ENCODE peak calls at places on chromosomes 1 and 21, in ten cellular contexts. J is tibial artery, I is cardiac fibroblast, Q is AG04450, O is right lobe of liver, W is tibial nerve, T is spleen, B is psoas muscle, X is cardiac muscle cell, S is NB4. Y is an unnamed sample.

GRCh38 chr21:42208801-42209490 is 10.0 kb upstream of the ABCG1 start:
- DNase-seq in W (no peak), I (no peak), O (no peak), S (no peak), B (no peak), J (no peak), X (no peak), Q (no peak), T (no peak), Y (no peak)

GRCh38 chr1:111481387-111482221 is 7.8 kb downstream of the C1orf162 start:
- DNase-seq in Q (peak; percentile 29), W (peak; percentile 79), S (peak; percentile 84), I (peak; percentile 83), X (peak; percentile 82), J (peak; percentile 80), B (peak; percentile 86), T (peak; percentile 93), O (peak; percentile 79), Y (peak; percentile 31)

GRCh38 chr1:246488674-246489073 is 18.4 kb downstream of the SMYD3 start:
- DNase-seq in J (no peak), W (no peak), X (no peak), Q (no peak), T (no peak), B (no peak), O (no peak), I (no peak), S (no peak), Y (no peak)

GRCh38 chr1:110152133-110152785 is 2.0 kb downstream of the SLC6A17 start:
- DNase-seq in Q (no peak), X (no peak), B (no peak), J (no peak), O (no peak), S (no peak), T (peak; percentile 56), I (peak; percentile 42), W (no peak), Y (no peak)

GRCh38 chr1:161162806-161163205 is 3.4 kb upstream of the PPOX start:
- DNase-seq in Q (no peak), T (peak; percentile 69), W (no peak), O (no peak), J (no peak), I (no peak), S (no peak), B (no peak), X (no peak), Y (no peak)

GRCh38 chr1:4593106-4593505 is 61.3 kb upstream of the AJAP1 start:
- DNase-seq in S (no peak), Q (no peak), X (no peak), O (no peak), T (no peak), W (no peak), B (no peak), I (no peak), J (no peak), Y (no peak)

GRCh38 chr1:40313329-40313957 is 3.6 kb downstream of the COL9A2 start:
- DNase-seq in J (no peak), S (peak; percentile 88), I (peak; percentile 51), X (peak; percentile 23), Q (no peak), O (no peak), T (peak; percentile 81), W (no peak), B (no peak), Y (no peak)

GRCh38 chr1:21022279-21023040 is 154.2 kb downstream of the EIF4G3 start:
- DNase-seq in Q (peak; percentile 94), O (no peak), W (peak; percentile 54), B (no peak), X (peak; percentile 97), J (peak; percentile 62), S (peak; percentile 88), T (no peak), I (peak; percentile 99), Y (peak; percentile 98)

GRCh38 chr1:65230741-65231439 is 78.5 kb upstream of the DNAJC6 start:
- DNase-seq in B (no peak), J (no peak), W (no peak), T (no peak), I (no peak), X (peak; percentile 63), S (no peak), O (no peak), Q (no peak), Y (no peak)

GRCh38 chr1:66778266-66778665 is 22.8 kb downstream of the INSL5 start:
- DNase-seq in I (no peak), B (no peak), S (no peak), O (no peak), T (no peak), Q (no peak), W (no peak), J (no peak), X (no peak), Y (no peak)

GRCh38 chr1:25675729-25676476 is 59.3 kb downstream of the MAN1C1 start:
- DNase-seq in X (no peak), I (no peak), B (no peak), Q (no peak), J (no peak), O (no peak), S (no peak), T (peak; percentile 76), W (no peak), Y (no peak)

GRCh38 chr21:35578831-35579470 is 481.4 kb downstream of the SETD4 start:
- DNase-seq in J (no peak), O (no peak), W (no peak), Q (no peak), T (no peak), I (peak; percentile 82), S (no peak), B (no peak), X (peak; percentile 27), Y (no peak)

GRCh38 chr1:244860914-244861610 is 3.3 kb downstream of the HNRNPU start:
- DNase-seq in J (no peak), W (no peak), X (no peak), T (no peak), O (no peak), I (no peak), Q (no peak), B (no peak), S (no peak), Y (no peak)
- H3K4me3 ChIP-seq in J (peak overlapping the region; percentile 96), W (peak overlapping the region; percentile 100), X (peak overlapping the region; percentile 90), T (peak overlapping the region; percentile 73), O (peak overlapping the region; percentile 80), I (peak overlapping the region; percentile 56), Q (peak overlapping the region; percentile 88), B (peak overlapping the region; percentile 97), S (peak overlapping the region; percentile 84), Y (peak overlapping the region; percentile 85)

GRCh38 chr1:94146273-94146672 is 25.3 kb upstream of the ABCA4 start:
- DNase-seq in W (no peak), B (no peak), Q (no peak), X (no peak), I (no peak), O (no peak), T (no peak), J (no peak), S (no peak), Y (no peak)
- TF ChIP-seq CTCF in W (no peak), B (no peak), Q (no peak), X (no peak), I (no peak), O (no peak), T (no peak), J (no peak), S (no peak), Y (no peak)

GRCh38 chr1:974293-974640 is 7.6 kb downstream of the PERM1 start:
- DNase-seq in I (no peak), T (no peak), X (no peak), W (no peak), S (no peak), J (no peak), B (no peak), O (no peak), Q (no peak), Y (no peak)

GRCh38 chr1:975365-975764 is 6.5 kb downstream of the PERM1 start:
- DNase-seq in J (no peak), B (no peak), S (no peak), I (no peak), T (no peak), O (no peak), W (no peak), Q (no peak), X (no peak), Y (no peak)

GRCh38 chr1:978069-978834 is 3.6 kb downstream of the PERM1 start:
- DNase-seq in S (no peak), I (no peak), T (peak; percentile 66), J (no peak), B (peak; percentile 89), W (no peak), Q (no peak), X (no peak), O (no peak), Y (no peak)

GRCh38 chr1:974687-975328 is 7.1 kb downstream of the PERM1 start:
- DNase-seq in Q (no peak), T (no peak), O (no peak), X (no peak), W (no peak), S (no peak), B (peak; percentile 61), I (no peak), J (no peak), Y (no peak)

DNA sequence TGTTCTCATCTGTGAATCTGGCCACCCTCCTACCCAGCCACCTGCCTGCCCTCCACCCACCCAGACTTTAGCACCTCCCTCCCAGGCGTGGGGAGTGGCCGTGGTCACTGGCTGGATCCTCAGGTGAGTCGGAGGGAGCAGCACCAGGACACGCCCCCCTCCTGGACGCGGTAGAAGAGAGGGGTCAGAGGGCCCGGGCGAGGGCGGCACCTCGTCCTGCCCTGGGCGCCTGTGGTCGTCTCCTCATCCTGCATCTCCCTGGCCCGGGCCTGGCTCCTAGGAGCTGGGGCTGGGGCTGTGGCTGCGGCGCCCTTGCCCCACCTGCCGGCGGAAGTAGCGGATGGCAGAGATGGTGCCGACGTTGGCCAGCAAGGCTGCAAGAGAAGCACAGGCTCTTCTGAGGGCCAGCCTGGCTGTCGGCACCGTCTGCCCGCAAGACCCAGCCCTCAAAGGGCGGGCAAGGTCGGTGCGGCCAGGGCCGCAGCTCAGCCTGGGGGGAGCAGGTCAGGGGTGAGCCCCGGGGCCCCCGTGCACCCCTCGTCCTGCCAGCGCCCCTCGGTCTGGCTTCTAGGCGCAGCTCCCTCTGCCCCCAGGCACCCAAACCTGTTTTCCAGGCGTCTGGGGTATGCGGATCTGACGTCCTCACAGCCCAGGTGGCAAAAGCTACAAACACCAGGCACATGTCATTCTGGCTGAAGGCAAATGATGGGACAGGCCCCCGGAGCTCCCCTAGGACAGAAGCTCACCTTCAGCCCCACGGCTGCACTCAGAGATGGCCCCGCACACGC is 5.8 kb downstream of the PERM1 start:
- DNase-seq in X (peak; percentile 64), I (peak; percentile 58), T (peak; percentile 88), Q (no peak), W (no peak), B (peak; percentile 75), O (no peak), S (peak; percentile 84), J (peak; percentile 58), Y (no peak)
- H3K4me3 ChIP-seq in X (no peak overlapping the region), I (peak overlapping the region; percentile 11), T (peak overlapping the region; percentile 13), Q (no peak overlapping the region), W (no peak overlapping the region), B (peak overlapping the region; percentile 28), O (no peak overlapping the region), S (no peak overlapping the region), J (peak overlapping the region; percentile 40), Y (no peak overlapping the region)

DNA sequence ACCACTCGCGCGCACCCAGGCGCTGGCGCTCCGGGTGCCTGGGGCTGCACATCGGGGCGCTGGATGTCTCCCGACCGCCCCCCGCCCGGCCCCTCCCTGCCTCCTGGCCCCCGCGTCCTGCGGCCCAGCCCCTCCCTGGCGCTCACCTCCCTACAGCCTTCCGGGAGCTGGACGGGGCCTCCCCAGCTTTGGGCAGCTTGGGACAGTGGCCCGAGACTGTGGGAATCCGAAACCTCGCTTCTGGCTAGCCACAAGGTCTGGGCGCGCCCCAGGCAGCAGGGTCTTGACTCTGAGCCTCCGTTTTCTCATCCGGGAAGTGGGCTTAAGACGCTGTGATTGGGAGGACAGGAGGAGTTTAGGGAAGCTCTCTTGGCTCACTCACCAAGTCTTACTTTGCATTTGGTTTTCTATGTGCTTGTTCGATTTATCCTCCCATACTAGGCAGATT is 713 bp upstream of the WNT4 start:
- DNase-seq in J (no peak), I (no peak), O (no peak), X (no peak), Q (no peak), T (no peak), S (no peak), W (no peak), B (no peak), Y (no peak)
- TF ChIP-seq CTCF in J (no peak), I (no peak), O (no peak), X (no peak), Q (no peak), T (no peak), S (no peak), W (no peak), B (no peak), Y (no peak)

Y was measured in astrocyte of the cerebellum.